ENCODE peak calls at places on chromosomes 5 and 9, in five cellular contexts. C is ACHN; U is stimulated activated CD4-positive, alpha-beta T cell treated with anti-CD3 and anti-CD28 coated beads, Interleukin-1b, Interleukin-23, amount 100 ng/mL, for 48 hours; L is mucosa of descending colon; H is adrenal gland. E is an unnamed sample.

GRCh38 chr5:171405615-171406014 is 13.8 kb upstream of the FGF18 start:
- DNase-seq in U (no peak), L (no peak), C (peak; percentile 35), H (no peak), E (no peak)

GRCh38 chr5:73969195-73970059 is 343.4 kb downstream of the ARHGEF28 start:
- DNase-seq in U (no peak), H (no peak), L (no peak), C (no peak), E (no peak)

GRCh38 chr5:1760656-1761452 is 38.8 kb downstream of the MRPL36 start:
- DNase-seq in U (no peak), C (no peak), L (no peak), H (no peak), E (no peak)

GRCh38 chr5:32780508-32780919 is 69.4 kb downstream of the NPR3 start:
- DNase-seq in L (no peak), H (no peak), C (no peak), U (no peak), E (no peak)

GRCh38 chr9:126671381-126671831 is 57.7 kb downstream of the LMX1B start:
- DNase-seq in U (no peak), H (no peak), C (no peak), L (no peak), E (no peak)

GRCh38 chr9:129996161-129996849 is 46.7 kb downstream of the FNBP1 start:
- DNase-seq in U (no peak), L (no peak), H (no peak), C (no peak), E (no peak)

GRCh38 chr5:71891406-71891805 is 172.3 kb downstream of the CARTPT start:
- DNase-seq in U (no peak), C (no peak), L (no peak), H (no peak), E (no peak)

GRCh38 chr9:77712533-77713130 is 64.5 kb upstream of the GNA14 start:
- DNase-seq in U (peak; percentile 5), C (no peak), H (no peak), L (no peak), E (no peak)

GRCh38 chr5:113106821-113107220 is 130.2 kb downstream of the DCP2 start:
- DNase-seq in U (no peak), C (no peak), H (no peak), L (no peak), E (no peak)

GRCh38 chr5:75678155-75678554 is 39.1 kb downstream of the POC5 start:
- DNase-seq in U (no peak), C (no peak), L (no peak), H (no peak), E (no peak)

GRCh38 chr9:112278152-112278551 is 55.3 kb downstream of the PTBP3 start:
- DNase-seq in U (no peak), L (no peak), H (no peak), C (no peak), E (no peak)

GRCh38 chr5:115671939-115672338 is 46.1 kb upstream of the TMED7 start:
- DNase-seq in H (no peak), U (no peak), C (no peak), L (no peak), E (no peak)

GRCh38 chr9:581673-582497 is 259.6 kb upstream of the DMRT1 start:
- DNase-seq in C (peak; percentile 1), L (no peak), H (no peak), U (no peak), E (peak; percentile 27)

GRCh38 chr9:130286781-130287428 is 21.3 kb downstream of the HMCN2 start:
- DNase-seq in H (no peak), L (no peak), U (no peak), C (no peak), E (no peak)

GRCh38 chr9:129464972-129465833 is 155.7 kb downstream of the C9orf50 start:
- DNase-seq in C (no peak), U (no peak), H (peak; percentile 60), L (peak; percentile 35), E (no peak)

GRCh38 chr9:114880276-114880891 is 50.0 kb downstream of the TNFSF8 start:
- DNase-seq in C (no peak), H (no peak), L (no peak), U (no peak), E (no peak)

GRCh38 chr9:35923927-35924763 is 14.9 kb downstream of the SPAAR start:
- DNase-seq in H (peak; percentile 29), L (peak; percentile 68), C (peak; percentile 94), U (peak; percentile 56), E (peak; percentile 83)

GRCh38 chr5:58851571-58851970 is 268.7 kb downstream of the RAB3C start:
- DNase-seq in C (no peak), H (no peak), U (no peak), L (no peak), E (no peak)

GRCh38 chr5:43602456-43602817 is 543 bp upstream of the NNT start:
- DNase-seq in L (peak; percentile 41), C (peak; percentile 54), U (peak; percentile 6), H (peak; percentile 43), E (peak; percentile 46)

GRCh38 chr9:108083160-108083559 is 593.6 kb upstream of the KLF4 start:
- DNase-seq in C (no peak), H (no peak), U (no peak), L (no peak), E (no peak)

GRCh38 chr5:308672-309271 is 12.7 kb upstream of the AHRR start:
- DNase-seq in L (no peak), C (no peak), U (no peak), H (peak; percentile 65), E (no peak)

GRCh38 chr5:6543346-6543730 is 89.5 kb downstream of the NSUN2 start:
- DNase-seq in H (no peak), U (no peak), C (no peak), L (no peak), E (no peak)

GRCh38 chr9:133144142-133144886 is 19.4 kb downstream of the GBGT1 start:
- DNase-seq in C (peak; percentile 65), L (peak; percentile 76), H (peak; percentile 94), U (peak; percentile 94), E (peak; percentile 93)

GRCh38 chr5:171826132-171826531 is 40.5 kb downstream of the SMIM23 start:
- DNase-seq in H (no peak), L (no peak), C (no peak), U (no peak), E (no peak)

GRCh38 chr5:149212203-149212951 is 59.3 kb upstream of the AFAP1L1 start:
- DNase-seq in U (no peak), L (peak; percentile 26), C (no peak), H (no peak), E (peak; percentile 5)

GRCh38 chr9:94649100-94649855 is 10.0 kb upstream of the FBP1 start:
- DNase-seq in C (no peak), U (no peak), L (no peak), H (no peak), E (peak; percentile 85)

GRCh38 chr5:131792900-131793299 is 3.9 kb downstream of the FNIP1 start:
- DNase-seq in L (no peak), U (no peak), C (no peak), H (no peak), E (no peak)

GRCh38 chr5:33411498-33411897 is 29.3 kb upstream of the TARS1 start:
- DNase-seq in U (no peak), H (no peak), L (no peak), C (no peak), E (no peak)

GRCh38 chr9:107830479-107830878 is 340.9 kb upstream of the KLF4 start:
- DNase-seq in L (no peak), C (no peak), U (no peak), H (no peak), E (no peak)

GRCh38 chr5:100788417-100788816 is 114.7 kb downstream of the ST8SIA4 start:
- DNase-seq in U (no peak), C (no peak), H (no peak), L (no peak), E (no peak)

GRCh38 chr9:120768870-120769269 is 24.3 kb downstream of the FBXW2 start:
- DNase-seq in L (no peak), U (no peak), H (no peak), C (no peak), E (peak; percentile 28)

GRCh38 chr9:22401671-22402070 is 45.0 kb upstream of the DMRTA1 start:
- DNase-seq in H (no peak), U (no peak), C (peak; percentile 26), L (no peak), E (no peak)

GRCh38 chr9:133674091-133674490 is 37.9 kb downstream of the DBH start:
- DNase-seq in U (no peak), L (no peak), H (no peak), C (no peak), E (no peak)

GRCh38 chr9:18909140-18910018 is 123.6 kb downstream of the SAXO1 start:
- DNase-seq in C (no peak), L (no peak), H (no peak), U (no peak), E (no peak)

GRCh38 chr5:104755806-104756205 is 1193.2 kb upstream of the NUDT12 start:
- DNase-seq in H (no peak), L (no peak), U (no peak), C (no peak), E (no peak)

GRCh38 chr5:8601831-8602354 is 732.9 kb downstream of the MTRR start:
- DNase-seq in L (no peak), H (no peak), C (no peak), U (no peak), E (no peak)

GRCh38 chr9:13478235-13478634 is 198.7 kb upstream of the MPDZ start:
- DNase-seq in U (no peak), H (no peak), C (no peak), L (no peak), E (no peak)

GRCh38 chr9:82490019-82490499 is 501.5 kb downstream of the SPATA31D1 start:
- DNase-seq in C (no peak), U (no peak), H (no peak), L (no peak), E (no peak)

GRCh38 chr5:169711826-169712225 is 74.8 kb downstream of the DOCK2 start:
- DNase-seq in L (no peak), U (no peak), C (no peak), H (no peak), E (no peak)

E was measured in small intestine.